ENCODE peak calls at places on chromosomes 16 and 17, in six cellular contexts. N is DND-41, K is Peyer's patch, O is fibroblast of lung, G is upper lobe of right lung, J is astrocyte. W is an unnamed sample.

GRCh38 chr17:46818929-46819859 is 702 bp upstream of the WNT3 start:
- DNase-seq in N (no peak), K (peak), O (no peak), G (peak), J (no peak), W (no peak)

GRCh38 chr16:83200005-83200779 is 573.4 kb downstream of the CDH13 start:
- DNase-seq in N (no peak), K (no peak), O (peak), G (no peak), J (peak), W (no peak)

GRCh38 chr16:48014349-48015135 is 141.3 kb downstream of the ABCC12 start:
- DNase-seq in N (no peak), K (no peak), O (peak), G (no peak), J (peak), W (no peak)

GRCh38 chr17:64686705-64687104 is 24.6 kb upstream of the SMURF2 start:
- DNase-seq in N (no peak), K (no peak), O (no peak), G (no peak), J (no peak), W (no peak)

GRCh38 chr16:24890746-24891145 is 45.0 kb downstream of the SLC5A11 start:
- DNase-seq in N (no peak), K (no peak), O (no peak), G (peak), J (no peak), W (no peak)

GRCh38 chr16:57614546-57615343 is 13.7 kb upstream of the ADGRG1 start:
- DNase-seq in N (no peak), K (no peak), O (no peak), G (peak), J (no peak), W (no peak)

GRCh38 chr16:27689711-27690110 is 139.8 kb downstream of the KATNIP start:
- DNase-seq in N (no peak), K (no peak), O (peak), G (peak), J (peak), W (no peak)

GRCh38 chr16:75541236-75541635 is 5.3 kb upstream of the CHST5 start:
- DNase-seq in N (no peak), K (no peak), O (no peak), G (no peak), J (no peak), W (no peak)

GRCh38 chr16:88784074-88784855 is 755 bp downstream of the PIEZO1 start:
- DNase-seq in N (peak), K (peak), O (peak), G (peak), J (peak), W (no peak)

GRCh38 chr16:85610059-85610445 is 3.1 kb upstream of the GSE1 start:
- DNase-seq in N (peak), K (no peak), O (no peak), G (no peak), J (no peak), W (no peak)

GRCh38 chr16:81324808-81325207 is 10.0 kb downstream of the GAN start:
- DNase-seq in N (no peak), K (no peak), O (no peak), G (no peak), J (no peak), W (no peak)

GRCh38 chr16:19520861-19521331 is 1.0 kb downstream of the GDE1 start:
- DNase-seq in N (no peak), K (no peak), O (peak), G (no peak), J (peak), W (no peak)

GRCh38 chr17:72095316-72095715 is 25.5 kb upstream of the SOX9 start:
- DNase-seq in N (no peak), K (no peak), O (no peak), G (no peak), J (no peak), W (no peak)

GRCh38 chr17:51995797-51996403 is 162.6 kb downstream of the CA10 start:
- DNase-seq in N (no peak), K (no peak), O (no peak), G (no peak), J (no peak), W (no peak)

GRCh38 chr17:21043296-21044232 is 753 bp upstream of the USP22 start:
- DNase-seq in N (peak), K (peak), O (peak), G (peak), J (peak), W (peak)

GRCh38 chr17:14499976-14500375 is 199.1 kb downstream of the HS3ST3B1 start:
- DNase-seq in N (no peak), K (no peak), O (no peak), G (no peak), J (no peak), W (no peak)

GRCh38 chr17:21285164-21286065 is 904 bp downstream of the MAP2K3 start:
- DNase-seq in N (no peak), K (peak), O (peak), G (peak), J (peak), W (no peak)

GRCh38 chr16:57530104-57530522 is 6.3 kb downstream of the CCDC102A start:
- DNase-seq in N (peak), K (peak), O (peak), G (peak), J (peak), W (no peak)

GRCh38 chr17:59332890-59333377 is 1.5 kb downstream of the YPEL2 start:
- DNase-seq in N (no peak), K (peak), O (no peak), G (no peak), J (no peak), W (no peak)

GRCh38 chr16:75044800-75045361 is 46.1 kb downstream of the ZNRF1 start:
- DNase-seq in N (no peak), K (no peak), O (peak), G (peak), J (peak), W (peak)

GRCh38 chr16:66273644-66274334 is 92.7 kb upstream of the CDH5 start:
- DNase-seq in N (no peak), K (no peak), O (peak), G (no peak), J (no peak), W (no peak)

GRCh38 chr16:85627102-85627834 is 14.1 kb downstream of the GSE1 start:
- DNase-seq in N (no peak), K (no peak), O (no peak), G (no peak), J (no peak), W (no peak)

GRCh38 chr17:8375738-8376259 is 705 bp downstream of the KRABD2 start:
- DNase-seq in N (no peak), K (no peak), O (peak), G (no peak), J (no peak), W (no peak)

GRCh38 chr17:8859804-8860430 is 7.6 kb downstream of the PIK3R6 start:
- DNase-seq in N (no peak), K (no peak), O (no peak), G (no peak), J (no peak), W (no peak)

GRCh38 chr16:55494994-55495421 is 13.9 kb upstream of the LPCAT2 start:
- DNase-seq in N (no peak), K (no peak), O (peak), G (no peak), J (peak), W (peak)

GRCh38 chr17:78986048-78986648 is 6.4 kb upstream of the LGALS3BP start:
- DNase-seq in N (no peak), K (no peak), O (peak), G (no peak), J (peak), W (no peak)
- H3K4me3 ChIP-seq in N (no peak), K (no peak), O (peak), G (peak), J (peak), W (peak)

GRCh38 chr17:80650751-80651173 is 106.1 kb downstream of the RPTOR start:
- DNase-seq in N (no peak), K (no peak), O (no peak), G (no peak), J (no peak), W (no peak)

GRCh38 chr17:80649200-80649644 is 104.6 kb downstream of the RPTOR start:
- DNase-seq in N (no peak), K (no peak), O (no peak), G (no peak), J (no peak), W (no peak)

GRCh38 chr17:80649672-80650338 is 105.2 kb downstream of the RPTOR start:
- DNase-seq in N (peak), K (peak), O (peak), G (no peak), J (peak), W (peak)

GRCh38 chr17:80652751-80653330 is 108.2 kb downstream of the RPTOR start:
- DNase-seq in N (no peak), K (no peak), O (peak), G (no peak), J (no peak), W (no peak)

DNA sequence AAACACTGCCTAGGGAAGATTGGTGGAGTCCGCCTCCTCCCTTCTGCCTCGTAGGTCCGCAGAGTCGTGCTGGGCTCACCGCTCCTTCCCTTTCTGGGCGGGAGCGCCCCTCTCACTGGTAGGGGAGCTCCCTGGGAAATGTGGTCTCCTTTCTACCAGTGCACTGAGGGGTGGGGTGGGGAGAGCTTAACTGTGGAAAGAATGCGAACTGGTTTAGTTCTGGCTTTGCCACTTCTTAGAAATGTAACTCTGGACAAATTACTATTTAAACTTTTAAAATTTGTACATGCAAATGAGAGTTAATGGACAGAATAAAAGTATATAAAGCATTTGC is 105.7 kb downstream of the RPTOR start:
- DNase-seq in N (no peak), K (no peak), O (no peak), G (no peak), J (no peak), W (no peak)
- TF ChIP-seq CTCF in N (no peak), K (no peak), O (no peak), G (no peak), J (no peak), W (no peak)

DNA sequence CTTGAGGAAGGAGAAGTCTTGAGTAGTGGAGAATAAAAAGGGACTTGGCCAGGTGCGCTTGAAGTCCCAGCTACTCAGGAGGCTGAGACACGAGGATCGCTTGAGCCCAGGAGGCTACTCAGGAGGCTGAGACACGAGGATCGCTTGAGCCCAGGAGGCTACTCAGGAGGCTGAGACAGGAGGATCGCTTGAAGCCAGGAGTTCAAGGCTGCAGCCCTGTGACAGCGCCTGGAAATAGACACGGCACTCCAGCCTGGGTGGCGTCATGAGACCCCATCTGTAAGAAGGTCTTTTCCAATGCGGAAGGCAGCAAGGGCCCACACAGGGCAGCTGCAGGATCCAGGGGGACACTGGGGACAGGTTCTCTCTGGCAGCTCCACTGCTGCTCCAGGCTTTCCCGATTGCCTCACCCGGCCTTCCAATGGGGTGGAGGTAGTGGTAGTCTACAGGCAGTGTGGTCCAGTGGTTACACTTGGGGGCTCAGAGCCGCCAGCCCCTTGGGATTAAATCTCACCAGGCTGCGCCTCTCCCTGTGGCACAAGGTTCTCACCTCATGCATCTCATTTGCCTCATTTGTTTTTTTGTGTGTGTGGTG is 143.4 kb downstream of the SEC14L1 start:
- DNase-seq in N (no peak), K (no peak), O (no peak), G (no peak), J (no peak), W (no peak)
- H3K4me3 ChIP-seq in N (no peak), K (no peak), O (no peak), G (no peak), J (no peak), W (no peak)

DNA sequence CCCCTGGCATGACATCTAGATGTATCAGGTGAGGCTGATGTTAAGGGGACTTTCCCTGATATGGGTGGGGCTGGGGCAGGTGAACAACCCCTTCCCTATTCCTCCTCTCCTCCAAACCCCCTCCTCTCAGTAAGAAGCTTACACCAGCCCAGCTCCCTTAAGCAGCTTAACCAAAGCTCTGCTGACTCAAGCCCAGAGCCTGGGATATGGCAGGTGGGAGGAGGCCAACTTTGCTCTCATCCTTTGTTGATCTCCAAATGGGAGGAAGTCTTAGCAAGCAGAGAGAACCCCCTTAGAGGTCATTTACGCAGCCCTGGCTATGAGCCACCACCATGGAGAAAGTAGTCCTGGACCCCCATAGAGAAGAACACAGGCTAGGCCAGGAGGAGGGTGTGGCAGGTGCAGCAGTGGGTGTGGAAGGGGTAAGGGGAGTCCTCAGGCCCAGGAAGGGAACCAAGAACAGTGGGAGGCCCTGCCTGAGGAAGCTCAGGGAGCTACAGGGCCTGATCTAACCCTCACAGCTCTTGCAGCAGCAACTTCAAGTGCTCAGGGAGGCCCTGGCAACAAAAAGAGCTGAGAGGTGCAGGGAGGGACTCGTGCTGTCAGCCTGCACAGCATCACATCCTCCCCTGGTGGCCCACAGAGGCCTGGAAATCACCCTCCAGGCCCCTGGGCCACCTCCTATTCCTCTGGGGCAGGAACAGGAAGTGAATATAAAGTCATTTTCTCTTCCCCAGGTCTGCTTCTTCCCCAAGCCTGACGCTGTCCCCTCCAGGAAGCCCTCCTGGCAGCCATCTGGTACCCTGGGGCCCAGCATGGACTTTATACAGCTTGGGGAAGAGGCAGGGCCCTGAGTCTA is 2.9 kb downstream of the UNC119 start:
- DNase-seq in N (peak), K (peak), O (no peak), G (no peak), J (no peak), W (no peak)
- TF ChIP-seq CTCF in N (peak), K (no peak), O (no peak), G (no peak), J (no peak), W (peak)

GRCh38 chr16:560221-560700 is at the start of gene PRR35:
- DNase-seq in N (no peak), K (no peak), O (no peak), G (no peak), J (no peak), W (no peak)
- H3K4me3 ChIP-seq in N (no peak), K (no peak), O (no peak), G (no peak), J (no peak), W (no peak)